ENCODE peak calls at places on chromosomes 5 and 9, in nine cellular contexts. M is tibial nerve, D is right lobe of liver, H is body of pancreas, G is A549, Y is sigmoid colon, S is stomach, T is Peyer's patch, F is heart left ventricle. Z is an unnamed sample.

GRCh38 chr5:102306121-102306520 is 10.0 kb upstream of the SLCO4C1 start:
- DNase-seq in G (no peak), D (no peak), M (no peak), Y (no peak), T (no peak), H (no peak), S (no peak), F (no peak), Z (no peak)

GRCh38 chr5:97405941-97406340 is 222.9 kb upstream of the RIOK2 start:
- DNase-seq in D (no peak), F (no peak), G (no peak), S (no peak), T (no peak), M (no peak), Y (no peak), H (no peak), Z (no peak)

GRCh38 chr9:123299558-123300126 is 31.3 kb upstream of the STRBP start:
- DNase-seq in D (no peak), T (no peak), H (no peak), S (no peak), F (peak; percentile 50), G (no peak), Y (peak; percentile 42), M (no peak), Z (no peak)

GRCh38 chr9:127974002-127974768 is 6.6 kb downstream of the EEIG1 start:
- DNase-seq in Y (peak; percentile 68), G (no peak), H (no peak), F (peak; percentile 21), M (no peak), D (no peak), T (no peak), S (no peak), Z (peak; percentile 63)

GRCh38 chr5:172528440-172528839 is 74.1 kb upstream of the SH3PXD2B start:
- DNase-seq in S (no peak), M (no peak), D (no peak), G (peak; percentile 28), F (no peak), T (no peak), Y (no peak), H (no peak), Z (no peak)

GRCh38 chr5:72659726-72660125 is 152.5 kb upstream of the ZNF366 start:
- DNase-seq in M (no peak), S (no peak), G (no peak), T (no peak), D (no peak), Y (no peak), F (no peak), H (no peak), Z (no peak)

GRCh38 chr5:148791334-148791667 is 35.1 kb upstream of the ADRB2 start:
- DNase-seq in S (no peak), T (no peak), M (no peak), Y (no peak), H (no peak), F (no peak), G (no peak), D (no peak), Z (no peak)

GRCh38 chr5:34673463-34674125 is 17.5 kb downstream of the RAI14 start:
- DNase-seq in S (no peak), Y (no peak), D (no peak), H (no peak), G (no peak), M (no peak), T (no peak), F (no peak), Z (no peak)

GRCh38 chr5:86814315-86814714 is 196.6 kb downstream of the COX7C start:
- DNase-seq in S (no peak), G (no peak), M (no peak), F (no peak), H (no peak), Y (no peak), D (no peak), T (no peak), Z (no peak)

GRCh38 chr9:136185066-136185465 is 19.9 kb downstream of the LHX3 start:
- DNase-seq in T (no peak), H (no peak), S (no peak), F (no peak), G (no peak), D (no peak), M (no peak), Y (no peak), Z (no peak)

DNA sequence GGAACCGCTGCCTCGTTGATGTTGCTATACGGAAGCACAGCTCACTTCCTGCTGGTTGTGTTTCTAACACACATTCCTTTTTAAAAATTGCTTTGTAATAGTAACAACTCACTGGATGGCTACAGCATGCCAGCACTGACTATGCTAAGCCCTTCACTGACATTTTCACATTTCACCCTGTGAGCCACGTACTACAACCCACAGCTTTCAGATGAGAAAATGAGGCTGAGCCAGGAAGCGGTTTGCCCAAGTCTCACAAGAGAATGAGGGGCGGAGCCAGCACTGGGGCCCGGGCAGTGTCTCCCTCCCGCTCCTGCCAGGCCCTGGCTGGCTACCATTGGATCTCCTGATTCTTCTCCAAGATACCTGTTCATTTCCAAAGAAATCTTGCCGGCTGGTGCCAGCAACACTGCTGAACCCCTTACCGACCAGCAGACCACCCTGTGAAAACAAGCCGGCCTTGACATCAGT is 38.3 kb downstream of the FAM78A start:
- DNase-seq in G (no peak), D (peak; percentile 71), M (peak; percentile 40), S (peak; percentile 80), Y (peak; percentile 81), F (peak; percentile 87), T (peak; percentile 91), H (peak; percentile 66), Z (peak; percentile 80)
- TF ChIP-seq POLR2A in G (no peak), D (no peak), M (no peak), S (no peak), Y (no peak), F (no peak), T (no peak), H (no peak), Z (no peak)

GRCh38 chr5:141683596-141684161 is 1.6 kb upstream of the ARAP3 start:
- DNase-seq in S (no peak), Y (no peak), T (no peak), F (no peak), M (no peak), H (no peak), G (no peak), D (no peak), Z (no peak)

GRCh38 chr5:141681295-141681694 is 735 bp downstream of the ARAP3 start:
- DNase-seq in G (no peak), S (no peak), F (no peak), H (no peak), T (no peak), Y (no peak), M (no peak), D (no peak), Z (no peak)

GRCh38 chr5:141680178-141680577 is 1.9 kb downstream of the ARAP3 start:
- DNase-seq in T (no peak), M (no peak), H (no peak), D (no peak), F (no peak), S (no peak), G (no peak), Y (no peak), Z (no peak)

GRCh38 chr5:141680751-141681201 is 1.3 kb downstream of the ARAP3 start:
- DNase-seq in M (no peak), G (no peak), Y (no peak), F (peak; percentile 75), T (no peak), D (peak; percentile 70), H (no peak), S (no peak), Z (peak; percentile 82)

DNA sequence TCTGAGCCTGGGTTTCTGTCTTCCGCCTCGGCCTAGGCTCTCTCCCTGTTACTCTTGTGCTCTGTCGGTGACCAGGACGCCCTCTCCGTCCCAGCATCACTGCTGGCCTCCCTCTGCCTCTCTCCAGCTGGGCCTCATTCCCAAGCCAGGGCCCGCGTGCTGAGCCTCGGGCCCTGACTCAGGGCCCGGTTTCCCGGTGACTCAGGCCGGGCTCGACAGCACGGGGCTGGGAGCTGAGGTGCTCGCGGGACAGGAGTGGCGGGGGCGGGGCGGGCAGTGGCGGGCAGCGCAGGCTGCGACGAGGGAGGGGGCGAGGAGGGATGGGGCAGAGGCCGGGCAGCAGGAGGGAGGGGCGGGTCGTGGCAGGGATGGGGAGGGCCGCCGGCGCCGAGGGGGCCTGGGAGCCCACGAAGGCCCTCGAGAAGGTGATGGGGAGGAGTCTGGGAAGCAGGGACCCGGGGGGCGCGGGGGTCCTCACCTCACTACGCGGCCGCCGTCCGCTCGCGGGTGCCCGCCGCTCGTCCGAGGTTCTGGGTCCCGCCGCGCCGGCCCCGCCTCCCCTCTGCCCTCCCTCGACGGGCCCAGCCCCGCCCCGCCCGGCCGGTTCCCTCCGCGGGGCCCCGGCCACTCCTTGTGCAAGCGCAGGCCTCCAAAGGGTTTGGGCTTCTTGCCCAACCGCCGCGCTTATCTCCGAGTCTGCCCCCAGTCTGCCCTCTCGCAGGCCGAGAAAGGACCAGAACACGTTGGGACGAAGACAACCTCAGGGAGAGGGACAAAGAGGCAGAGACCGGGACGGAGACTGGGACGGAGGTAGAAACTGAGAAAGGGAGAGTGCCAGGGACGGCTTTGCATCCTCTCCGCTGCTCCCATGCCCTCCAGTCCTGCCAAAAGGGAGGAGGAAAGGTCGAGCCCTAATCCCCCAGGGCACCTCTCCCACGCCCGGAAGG is at the start of gene ARAP3:
- DNase-seq in G (peak; percentile 69), H (peak; percentile 77), M (peak; percentile 56), F (peak; percentile 94), T (peak; percentile 42), D (peak; percentile 90), Y (peak; percentile 90), S (peak; percentile 96), Z (peak; percentile 92)
- TF ChIP-seq POLR2A in G (peak; percentile 40), H (no peak), M (no peak), F (peak; percentile 17), T (no peak), D (no peak), Y (no peak), S (no peak), Z (peak; percentile 36)

GRCh38 chr5:180071418-180072255 is at the start of gene RNF130:
- DNase-seq in F (peak; percentile 97), G (peak; percentile 87), T (peak; percentile 90), Y (peak; percentile 97), D (peak; percentile 97), S (peak; percentile 95), M (peak; percentile 87), H (peak; percentile 95), Z (peak; percentile 93)

GRCh38 chr5:180067986-180068385 is 3.6 kb downstream of the RNF130 start:
- DNase-seq in S (no peak), T (no peak), G (no peak), D (no peak), H (no peak), F (no peak), M (no peak), Y (no peak), Z (peak; percentile 30)

GRCh38 chr5:180068519-180069090 is 3.0 kb downstream of the RNF130 start:
- DNase-seq in D (no peak), M (no peak), S (no peak), Y (no peak), T (no peak), F (no peak), G (no peak), H (no peak), Z (no peak)

GRCh38 chr5:180070726-180071417 is 687 bp downstream of the RNF130 start:
- DNase-seq in Y (peak; percentile 71), T (peak; percentile 28), H (peak; percentile 49), G (peak; percentile 33), S (peak; percentile 36), D (no peak), M (no peak), F (peak; percentile 57), Z (peak; percentile 71)

GRCh38 chr5:180069589-180070247 is 1.8 kb downstream of the RNF130 start:
- DNase-seq in F (peak; percentile 42), S (peak; percentile 56), Y (no peak), M (no peak), T (peak; percentile 36), G (no peak), D (no peak), H (peak; percentile 73), Z (peak; percentile 44)
- TF ChIP-seq POLR2A in F (peak; percentile 20), S (no peak), Y (no peak), M (peak; percentile 21), T (no peak), G (no peak), D (peak; percentile 45), H (peak; percentile 57), Z (no peak)

GRCh38 chr9:13459071-13459470 is 179.6 kb upstream of the MPDZ start:
- DNase-seq in T (no peak), M (no peak), S (no peak), H (no peak), Y (no peak), D (no peak), G (no peak), F (no peak), Z (no peak)
- TF ChIP-seq POLR2A in T (no peak), M (no peak), S (no peak), H (no peak), Y (no peak), D (no peak), G (no peak), F (no peak), Z (no peak)

Z was measured in adrenal gland.